ENCODE peak calls at places on chromosomes 5 and 9, in eight cellular contexts. J, Z, A, T, O, M, X and F are unnamed samples.
A peak's percentile ranks its signal among the peaks of the same experiment; 100 is the strongest.

GRCh38 chr5:176157656-176158055 is 80.6 kb upstream of the SIMC1 start:
- DNase-seq in T (no peak), J (no peak), A (no peak), M (no peak), X (no peak), Z (no peak), O (no peak), F (no peak)

GRCh38 chr9:94869415-94869838 is 142.9 kb downstream of the AOPEP start:
- DNase-seq in Z (no peak), M (no peak), X (no peak), T (no peak), O (no peak), J (no peak), A (no peak), F (no peak)

GRCh38 chr5:67581203-67581602 is 384.6 kb upstream of the CD180 start:
- DNase-seq in A (no peak), T (no peak), Z (no peak), J (no peak), M (no peak), X (no peak), O (no peak), F (no peak)

GRCh38 chr9:109935406-109936087 is 155.5 kb downstream of the PALM2AKAP2 start:
- DNase-seq in O (no peak), T (no peak), M (no peak), Z (no peak), X (no peak), A (no peak), J (no peak), F (no peak)

GRCh38 chr5:33937017-33937699 is 972 bp downstream of the RXFP3 start:
- DNase-seq in A (no peak), Z (no peak), X (no peak), T (no peak), O (no peak), M (no peak), J (no peak), F (no peak)

GRCh38 chr5:147973086-147973485 is 66.7 kb upstream of the C5orf46 start:
- DNase-seq in O (no peak), Z (no peak), T (no peak), M (no peak), X (no peak), A (no peak), J (no peak), F (no peak)

GRCh38 chr9:15416880-15417279 is 5.8 kb upstream of the SNAPC3 start:
- DNase-seq in J (no peak), M (no peak), A (peak; percentile 10), O (no peak), T (no peak), Z (no peak), X (peak; percentile 69), F (peak; percentile 14)

GRCh38 chr5:133525048-133525447 is 87.3 kb downstream of the FSTL4 start:
- DNase-seq in X (no peak), J (no peak), A (no peak), T (no peak), Z (no peak), O (no peak), M (no peak), F (no peak)

GRCh38 chr5:40409600-40409999 is 270.1 kb upstream of the PTGER4 start:
- DNase-seq in A (no peak), O (no peak), T (no peak), X (no peak), J (no peak), M (no peak), Z (no peak), F (peak; percentile 32)

GRCh38 chr5:170813231-170813630 is 29.7 kb downstream of the GABRP start:
- DNase-seq in J (no peak), O (no peak), M (no peak), X (no peak), T (no peak), Z (no peak), A (no peak), F (no peak)

GRCh38 chr9:128421474-128422010 is 885 bp downstream of the CERCAM start:
- DNase-seq in A (no peak), T (no peak), M (no peak), O (peak; percentile 59), Z (no peak), J (no peak), X (no peak), F (no peak)

GRCh38 chr5:142600611-142601360 is 85.1 kb downstream of the FGF1 start:
- DNase-seq in X (no peak), M (peak; percentile 16), T (no peak), Z (peak; percentile 69), A (peak; percentile 65), J (no peak), O (no peak), F (no peak)

GRCh38 chr5:179342577-179342976 is 2.7 kb downstream of the ADAMTS2 start:
- DNase-seq in M (no peak), T (no peak), Z (no peak), X (no peak), J (no peak), A (peak; percentile 33), O (no peak), F (no peak)

GRCh38 chr5:150297934-150298595 is 4.6 kb downstream of the ARSI start:
- DNase-seq in O (no peak), X (no peak), T (no peak), J (no peak), A (no peak), M (no peak), Z (no peak), F (no peak)

GRCh38 chr5:160262665-160263064 is 33.4 kb downstream of the FABP6 start:
- DNase-seq in O (no peak), X (peak; percentile 80), J (peak; percentile 39), T (no peak), M (no peak), A (no peak), Z (no peak), F (no peak)

GRCh38 chr9:784202-784601 is 57.3 kb upstream of the DMRT1 start:
- DNase-seq in A (no peak), J (no peak), M (no peak), Z (no peak), X (no peak), O (no peak), T (no peak), F (no peak)

GRCh38 chr9:5479994-5480694 is 29.8 kb downstream of the CD274 start:
- DNase-seq in T (no peak), M (no peak), J (no peak), X (no peak), Z (no peak), O (no peak), A (no peak), F (no peak)

GRCh38 chr5:178683758-178684157 is 46.7 kb downstream of the ZNF354A start:
- DNase-seq in A (no peak), O (no peak), J (no peak), T (no peak), X (no peak), M (no peak), Z (no peak), F (no peak)

GRCh38 chr9:136545065-136545965 is 533 bp downstream of the NOTCH1 start:
- DNase-seq in M (no peak), Z (peak; percentile 65), X (no peak), J (no peak), A (no peak), O (peak; percentile 85), T (peak; percentile 58), F (peak; percentile 52)

GRCh38 chr5:138334867-138335447 is 3.1 kb upstream of the FAM53C start:
- DNase-seq in X (no peak), Z (no peak), A (no peak), M (no peak), O (no peak), J (no peak), T (no peak), F (no peak)

GRCh38 chr5:14362511-14362910 is 219.1 kb upstream of the OTULINL start:
- DNase-seq in J (no peak), M (no peak), T (no peak), X (no peak), O (no peak), Z (no peak), A (no peak), F (no peak)

GRCh38 chr9:16211952-16212351 is 658.5 kb downstream of the BNC2 start:
- DNase-seq in A (no peak), Z (no peak), T (no peak), M (no peak), X (no peak), J (no peak), O (no peak), F (no peak)

GRCh38 chr9:133887540-133888047 is 104.5 kb downstream of the VAV2 start:
- DNase-seq in A (no peak), X (no peak), M (no peak), T (no peak), O (no peak), J (no peak), Z (no peak), F (no peak)

GRCh38 chr9:133037775-133038174 is 7.0 kb downstream of the GTF3C5 start:
- DNase-seq in O (no peak), T (no peak), J (no peak), A (no peak), X (no peak), M (no peak), Z (no peak), F (no peak)

GRCh38 chr5:134136221-134136631 is 21.7 kb downstream of the TCF7 start:
- DNase-seq in X (no peak), T (no peak), A (no peak), O (peak; percentile 53), J (peak; percentile 29), M (no peak), Z (peak; percentile 31), F (no peak)

GRCh38 chr9:91221332-91221731 is 140.4 kb downstream of the AUH start:
- DNase-seq in O (no peak), X (no peak), J (no peak), M (no peak), Z (no peak), T (no peak), A (no peak), F (no peak)

GRCh38 chr9:93823245-93824072 is 131.7 kb downstream of the BARX1 start:
- DNase-seq in O (no peak), J (no peak), M (no peak), A (no peak), X (no peak), T (no peak), Z (no peak), F (no peak)

GRCh38 chr5:136984772-136985455 is 514.2 kb downstream of the SPOCK1 start:
- DNase-seq in Z (no peak), J (no peak), X (no peak), T (no peak), O (no peak), A (no peak), M (no peak), F (no peak)

GRCh38 chr5:14816999-14817761 is 54.4 kb downstream of the ANKH start:
- DNase-seq in X (no peak), A (peak; percentile 2), Z (no peak), J (no peak), T (no peak), O (peak; percentile 69), M (peak; percentile 12), F (no peak)

GRCh38 chr5:6541256-6542013 is 91.4 kb downstream of the NSUN2 start:
- DNase-seq in J (no peak), T (no peak), O (peak; percentile 3), A (no peak), X (peak; percentile 1), Z (no peak), M (no peak), F (no peak)

GRCh38 chr9:74499770-74500583 is 2.8 kb downstream of the RORB start:
- DNase-seq in M (peak; percentile 9), A (no peak), J (no peak), T (no peak), X (no peak), Z (no peak), O (peak; percentile 49), F (no peak)

GRCh38 chr5:110038297-110038997 is 348.7 kb downstream of the MAN2A1 start:
- DNase-seq in J (no peak), T (no peak), Z (no peak), M (no peak), O (no peak), X (no peak), A (no peak), F (no peak)

GRCh38 chr5:144083185-144083584 is 87.3 kb downstream of the YIPF5 start:
- DNase-seq in O (no peak), J (no peak), M (no peak), T (no peak), A (no peak), Z (no peak), X (no peak), F (no peak)

GRCh38 chr5:178116406-178116885 is 3.1 kb downstream of the N4BP3 start:
- DNase-seq in M (no peak), Z (no peak), A (no peak), T (peak; percentile 35), J (no peak), O (peak; percentile 84), X (no peak), F (peak; percentile 58)